ENCODE peak calls at places on chromosomes 1 and 21, in four cellular contexts. O, N, M and U are unnamed samples.

GRCh38 chr1:45883633-45884032 is 80.2 kb downstream of the MAST2 start:
- DNase-seq in N (no peak), M (no peak), O (no peak), U (no peak)

GRCh38 chr1:43414634-43415223 is 25.0 kb downstream of the SZT2 start:
- DNase-seq in N (peak; percentile 33), M (no peak), O (peak; percentile 90), U (peak; percentile 72)

GRCh38 chr21:46627726-46628125 is 7.7 kb upstream of the PRMT2 start:
- DNase-seq in O (no peak), N (no peak), M (no peak), U (no peak)

GRCh38 chr1:156677616-156678596 is 699 bp upstream of the NES start:
- DNase-seq in M (no peak), O (peak; percentile 87), N (no peak), U (peak; percentile 78)

GRCh38 chr1:108568589-108568988 is 8.7 kb downstream of the EEIG2 start:
- DNase-seq in O (no peak), M (no peak), N (no peak), U (no peak)

GRCh38 chr1:18238190-18238589 is 130.6 kb downstream of the IGSF21 start:
- DNase-seq in M (no peak), N (no peak), O (peak; percentile 5), U (peak; percentile 60)

GRCh38 chr1:56831874-56832693 is 12.9 kb upstream of the FYB2 start:
- DNase-seq in O (peak; percentile 74), M (peak; percentile 11), N (peak; percentile 46), U (peak; percentile 68)

GRCh38 chr1:241627453-241628329 is 12.5 kb downstream of the CHML start:
- DNase-seq in M (peak; percentile 35), N (no peak), O (peak; percentile 78), U (no peak)

GRCh38 chr1:30684881-30685795 is 38.2 kb downstream of the MATN1 start:
- DNase-seq in N (peak; percentile 90), M (no peak), O (peak; percentile 60), U (peak; percentile 77)

GRCh38 chr1:25769625-25770024 is 30.4 kb upstream of the SELENON start:
- DNase-seq in N (no peak), M (no peak), O (no peak), U (no peak)

GRCh38 chr1:86788300-86789206 is 84.2 kb downstream of the SH3GLB1 start:
- DNase-seq in O (peak; percentile 54), M (no peak), N (no peak), U (no peak)

GRCh38 chr21:42747746-42748351 is 94.4 kb downstream of the PDE9A start:
- DNase-seq in M (no peak), N (no peak), O (no peak), U (no peak)

GRCh38 chr1:33931115-33931475 is 67.2 kb downstream of the HMGB4 start:
- DNase-seq in M (no peak), O (no peak), N (no peak), U (no peak)

GRCh38 chr1:234773936-234774677 is 164.1 kb upstream of the IRF2BP2 start:
- DNase-seq in N (no peak), M (no peak), O (no peak), U (no peak)

GRCh38 chr21:44407493-44407892 is 47.8 kb upstream of the LRRC3 start:
- DNase-seq in N (no peak), O (no peak), M (no peak), U (peak; percentile 2)

DNA sequence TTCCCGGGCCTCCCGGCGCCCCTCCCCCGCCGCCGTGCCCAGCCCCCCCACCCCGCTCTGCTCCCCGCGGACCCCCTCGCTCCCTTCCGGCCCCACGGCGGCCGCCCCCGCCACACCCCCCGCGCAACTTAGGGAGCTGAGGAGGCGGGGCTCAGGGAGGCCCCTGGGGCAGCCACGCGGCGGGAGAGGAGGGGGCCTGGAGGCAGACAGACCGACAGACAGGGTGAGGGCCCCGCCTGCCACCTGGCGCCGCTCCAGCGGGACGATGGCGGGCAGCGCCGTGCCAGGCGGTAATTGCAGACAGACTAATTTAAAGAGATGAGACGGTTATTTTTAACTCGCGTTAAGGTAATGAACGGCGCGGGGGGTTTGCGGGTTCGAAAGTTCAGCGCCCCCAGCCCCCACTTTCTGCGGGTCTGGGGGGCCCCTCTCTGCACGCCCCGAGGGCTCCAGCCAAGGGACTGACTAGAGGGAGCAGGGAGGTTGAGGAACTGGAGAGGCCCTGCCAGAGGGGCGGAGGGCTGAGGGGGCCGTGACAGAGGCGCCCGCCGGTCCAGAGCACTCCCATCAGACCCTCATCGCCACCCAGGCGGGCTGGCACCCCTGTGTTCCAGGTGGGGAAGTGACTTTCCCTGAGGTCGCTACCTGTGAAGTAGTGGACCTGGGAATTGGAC is 5.3 kb downstream of the FOXO6 start:
- DNase-seq in M (no peak), N (no peak), O (no peak), U (peak; percentile 83)
- TF ChIP-seq NRF1 in M (no peak), N (no peak), O (no peak), U (no peak)

GRCh38 chr1:7469255-7469938 is 301.7 kb upstream of the VAMP3 start:
- DNase-seq in M (no peak), N (no peak), O (no peak), U (no peak)

GRCh38 chr1:7471836-7472235 is 299.3 kb upstream of the VAMP3 start:
- DNase-seq in N (no peak), M (no peak), O (no peak), U (no peak)

GRCh38 chr1:7468248-7468647 is 302.8 kb upstream of the VAMP3 start:
- DNase-seq in N (no peak), O (no peak), M (no peak), U (no peak)

GRCh38 chr1:7473223-7474142 is 297.6 kb upstream of the VAMP3 start:
- DNase-seq in O (no peak), N (no peak), M (no peak), U (no peak)

DNA sequence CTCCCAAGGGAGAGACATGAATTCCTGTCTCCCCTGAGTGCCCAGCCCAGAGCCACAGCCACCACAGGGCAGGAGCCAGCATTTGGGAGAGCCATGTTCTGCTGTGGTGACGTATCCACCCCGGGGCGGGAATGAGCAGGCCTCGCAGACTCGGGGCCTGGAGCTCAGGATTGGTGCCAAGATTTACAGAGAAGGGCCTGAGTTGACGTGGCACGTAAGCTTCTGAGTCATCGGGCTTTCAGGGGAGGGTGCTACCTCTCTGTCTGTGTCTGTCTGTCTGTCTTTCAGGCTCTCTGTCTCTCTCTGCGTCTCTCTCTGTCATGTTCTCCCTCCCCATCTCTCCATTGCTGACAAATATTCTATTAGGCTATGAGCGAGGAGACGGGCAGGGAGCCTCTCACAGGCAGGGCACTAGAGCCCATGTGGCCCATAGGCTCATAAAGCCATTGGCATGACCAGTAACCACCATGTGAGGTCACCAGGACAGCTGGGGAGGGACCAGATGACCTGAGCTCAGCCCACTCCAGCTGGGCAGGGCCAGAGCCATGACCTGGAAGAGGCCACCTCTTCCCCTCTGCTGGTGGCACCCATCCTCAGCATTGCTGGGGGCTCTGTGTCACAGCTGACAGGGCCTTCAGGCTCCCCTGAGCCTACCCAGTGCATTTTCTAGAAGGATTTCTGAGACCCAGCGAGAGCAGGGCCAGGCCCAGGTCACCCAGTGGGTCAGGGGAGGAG is 300.0 kb upstream of the VAMP3 start:
- DNase-seq in N (no peak), M (peak; percentile 23), O (peak; percentile 11), U (peak; percentile 68)
- TF ChIP-seq NRF1 in N (no peak), M (no peak), O (no peak), U (no peak)

GRCh38 chr1:58574816-58575215 is 2.2 kb downstream of the TACSTD2 start:
- DNase-seq in M (no peak), O (no peak), N (no peak), U (no peak)

GRCh38 chr1:58577676-58578073 is 623 bp upstream of the TACSTD2 start:
- DNase-seq in M (no peak), N (no peak), O (no peak), U (no peak)

GRCh38 chr1:58573705-58574591 is 3.1 kb downstream of the TACSTD2 start:
- DNase-seq in N (no peak), M (peak; percentile 93), O (no peak), U (no peak)

GRCh38 chr1:58575831-58576726 is 973 bp downstream of the TACSTD2 start:
- DNase-seq in N (no peak), O (no peak), M (no peak), U (no peak)

DNA sequence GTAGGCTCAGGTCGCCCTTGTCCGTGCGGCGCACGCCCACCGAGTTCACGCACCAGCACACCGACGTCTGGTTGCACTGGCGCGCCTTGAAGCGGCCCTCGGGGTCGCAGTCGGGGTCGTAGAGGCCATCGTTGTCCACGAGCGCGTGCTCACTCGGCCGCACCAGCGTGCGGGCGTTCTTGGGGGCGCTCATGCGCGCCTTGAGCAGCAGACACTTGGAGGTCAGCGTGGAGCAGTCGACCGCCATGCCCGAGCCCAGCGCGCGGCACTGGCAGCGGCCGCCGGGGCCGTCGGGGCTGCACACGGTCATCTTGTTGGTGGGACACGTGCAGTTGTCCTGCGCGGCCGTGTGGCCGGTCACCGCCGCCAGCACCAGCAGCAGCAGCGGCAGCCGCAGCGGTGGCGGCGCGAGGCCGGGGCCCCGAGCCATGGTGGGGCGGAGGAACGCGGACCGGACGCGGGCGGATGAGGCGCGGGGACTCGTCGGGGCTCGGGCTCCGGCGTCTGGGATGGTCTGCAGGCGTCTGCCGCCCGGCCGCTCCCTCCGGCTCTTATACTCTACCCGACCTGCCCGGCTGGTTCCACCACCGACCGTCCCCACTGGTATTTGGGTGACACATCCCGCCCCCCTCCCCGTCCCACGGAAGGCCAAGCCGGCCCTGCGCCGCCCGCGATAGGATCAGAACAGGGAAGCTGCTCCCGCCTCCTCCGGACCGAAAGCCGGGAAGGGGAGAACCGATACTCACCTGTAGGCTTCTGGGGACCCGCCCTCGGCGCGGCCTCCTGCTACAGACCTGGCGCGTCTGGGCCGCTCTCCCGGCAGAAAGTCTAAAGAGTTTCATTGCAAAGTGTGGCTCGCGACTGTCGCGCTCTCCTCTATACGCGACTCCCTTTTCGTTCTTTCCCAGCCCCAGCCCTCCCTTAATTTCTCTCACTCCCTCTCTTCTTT is at the start of gene TACSTD2:
- DNase-seq in M (no peak), O (no peak), N (peak; percentile 56), U (no peak)
- TF ChIP-seq NRF1 in M (no peak), O (no peak), N (no peak), U (no peak)

DNA sequence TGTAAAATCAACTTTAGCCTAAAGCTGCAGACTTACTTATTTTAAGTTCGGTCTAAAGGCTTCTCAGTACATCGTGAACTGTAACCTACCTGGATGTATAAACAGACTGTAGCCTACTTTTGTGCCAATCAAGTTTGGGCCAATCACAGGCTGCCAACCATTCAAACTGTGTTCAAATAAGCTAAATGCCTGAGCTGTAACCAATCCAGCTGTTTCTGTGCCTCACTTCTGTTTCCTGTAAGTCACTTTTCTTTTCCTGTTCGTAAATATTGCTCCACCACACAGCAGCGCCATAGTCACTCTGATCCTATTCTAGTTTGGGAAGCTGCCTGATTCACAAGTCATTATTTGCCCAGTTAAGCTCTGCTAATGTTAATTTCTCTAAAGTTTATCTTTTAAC is 37.5 kb upstream of the SLAMF9 start:
- DNase-seq in M (no peak), O (no peak), N (no peak), U (no peak)
- TF ChIP-seq NRF1 in M (no peak), O (no peak), N (no peak), U (no peak)